ENCODE peak calls at places on chromosome 14, in nine cellular contexts. G is K562, A is prostate gland, W is ovary, C is esophagus squamous epithelium, X is suprapubic skin, M is endothelial cell of umbilical vein, N is body of pancreas, J is IMR-90. P is an unnamed sample.

GRCh38 chr14:95601650-95602049 is 66.8 kb downstream of the GLRX5 start:
- DNase-seq in J (no peak), N (no peak), C (no peak), A (no peak), M (no peak), W (no peak), G (no peak), X (no peak), P (no peak)

GRCh38 chr14:58697927-58698641 is 60.3 kb downstream of the DACT1 start:
- DNase-seq in X (no peak), W (no peak), N (no peak), G (no peak), J (no peak), M (no peak), A (no peak), C (no peak), P (no peak)

GRCh38 chr14:90005939-90006530 is 50.3 kb downstream of the TDP1 start:
- DNase-seq in N (no peak), W (no peak), X (no peak), C (no peak), G (peak), J (no peak), A (no peak), M (no peak), P (no peak)

GRCh38 chr14:75711134-75711795 is 50.2 kb downstream of the TTLL5 start:
- DNase-seq in N (peak), G (peak), J (peak), C (no peak), X (no peak), W (peak), A (peak), M (peak), P (peak)

GRCh38 chr14:103071544-103072251 is 12.3 kb upstream of the LBHD2 start:
- DNase-seq in A (peak), X (no peak), G (no peak), C (no peak), M (no peak), J (no peak), W (no peak), N (no peak), P (no peak)

GRCh38 chr14:101122114-101122854 is 218.8 kb upstream of the RTL1 start:
- DNase-seq in X (peak), M (no peak), J (no peak), A (peak), W (no peak), G (no peak), C (no peak), N (no peak), P (peak)

GRCh38 chr14:21556378-21557083 is 23.3 kb downstream of the OR10G3 start:
- DNase-seq in W (no peak), G (no peak), J (no peak), X (no peak), N (no peak), M (no peak), C (no peak), A (no peak), P (no peak)

GRCh38 chr14:72763892-72764291 is 130.0 kb downstream of the DPF3 start:
- DNase-seq in G (no peak), M (no peak), C (no peak), N (no peak), W (no peak), A (no peak), X (no peak), J (no peak), P (no peak)

GRCh38 chr14:54686219-54686870 is 119.4 kb downstream of the SAMD4A start:
- DNase-seq in A (no peak), M (peak), G (no peak), J (peak), W (peak), C (no peak), X (peak), N (no peak), P (no peak)

GRCh38 chr14:95833429-95833828 is 43.2 kb upstream of the TUNAR start:
- DNase-seq in A (no peak), N (no peak), X (no peak), J (no peak), W (no peak), G (no peak), M (no peak), C (no peak), P (no peak)

GRCh38 chr14:94089479-94089878 is 8.4 kb downstream of the IFI27L1 start:
- DNase-seq in X (no peak), C (no peak), N (no peak), M (no peak), J (peak), G (no peak), A (no peak), W (no peak), P (no peak)

GRCh38 chr14:68927956-68928675 is 51.0 kb downstream of the ACTN1 start:
- DNase-seq in J (no peak), W (no peak), C (no peak), M (no peak), X (no peak), A (no peak), G (no peak), N (no peak), P (no peak)

GRCh38 chr14:68928770-68929550 is 50.1 kb downstream of the ACTN1 start:
- DNase-seq in G (no peak), A (no peak), W (no peak), N (no peak), M (no peak), X (no peak), J (no peak), C (no peak), P (no peak)

GRCh38 chr14:68925373-68925772 is 53.7 kb downstream of the ACTN1 start:
- DNase-seq in C (no peak), A (no peak), G (no peak), W (no peak), J (no peak), N (no peak), M (no peak), X (no peak), P (no peak)

GRCh38 chr14:68926236-68926635 is 52.9 kb downstream of the ACTN1 start:
- DNase-seq in A (no peak), M (no peak), C (no peak), N (no peak), G (no peak), X (no peak), J (no peak), W (no peak), P (no peak)

DNA sequence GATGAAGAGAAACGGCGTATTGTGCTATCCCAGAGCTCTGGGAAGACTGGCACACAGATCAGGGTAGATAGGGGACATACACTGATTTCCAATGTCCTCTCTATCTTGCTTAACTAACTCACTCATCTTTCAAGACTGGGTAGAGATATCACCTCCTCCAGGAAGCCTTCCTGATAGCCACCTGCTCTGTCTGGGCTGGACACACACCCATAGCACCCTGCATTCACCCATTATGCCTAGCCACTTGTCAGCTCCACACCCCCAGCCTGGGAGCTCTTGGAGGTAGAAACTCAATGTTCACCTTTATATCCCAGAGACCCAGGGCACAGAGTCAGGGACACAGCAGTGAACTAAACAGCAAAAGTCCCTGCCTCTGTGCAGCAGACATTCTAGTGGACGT is 52.0 kb downstream of the ACTN1 start:
- DNase-seq in C (no peak), N (no peak), W (no peak), G (no peak), X (no peak), A (no peak), M (no peak), J (no peak), P (no peak)
- H3K27ac ChIP-seq in C (peak), N (no peak), W (no peak), G (no peak), X (no peak), A (peak), M (no peak), J (no peak), P (no peak)

DNA sequence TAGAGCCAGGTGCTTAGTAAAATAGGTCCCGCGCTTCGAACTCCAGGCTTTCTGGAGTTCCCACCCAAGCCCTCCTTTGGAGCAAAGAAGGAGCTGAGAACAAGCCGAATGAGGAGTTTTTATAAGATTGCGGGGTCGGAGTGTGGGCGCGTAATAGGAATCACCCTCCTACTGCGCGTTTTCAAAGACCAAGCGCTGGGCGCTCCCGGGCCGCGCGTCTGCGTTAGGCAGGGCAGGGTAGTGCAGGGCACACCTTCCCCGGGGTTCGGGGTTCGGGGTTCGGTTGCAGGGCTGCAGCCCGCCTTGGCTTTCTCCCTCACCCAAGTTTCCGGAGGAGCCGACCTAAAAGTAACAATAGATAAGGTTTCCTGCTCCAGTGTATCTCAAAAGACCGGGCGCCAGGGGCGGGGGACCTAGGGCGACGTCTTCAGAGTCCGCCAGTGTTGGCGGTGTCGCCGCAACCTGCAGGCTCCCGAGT is 3.6 kb downstream of the SSTR1 start:
- DNase-seq in M (no peak), A (no peak), W (no peak), J (no peak), C (no peak), G (no peak), X (no peak), N (no peak), P (no peak)
- H3K4me3 ChIP-seq in M (peak), A (peak), W (peak), J (peak), C (no peak), G (no peak), X (peak), N (no peak), P (peak)

DNA sequence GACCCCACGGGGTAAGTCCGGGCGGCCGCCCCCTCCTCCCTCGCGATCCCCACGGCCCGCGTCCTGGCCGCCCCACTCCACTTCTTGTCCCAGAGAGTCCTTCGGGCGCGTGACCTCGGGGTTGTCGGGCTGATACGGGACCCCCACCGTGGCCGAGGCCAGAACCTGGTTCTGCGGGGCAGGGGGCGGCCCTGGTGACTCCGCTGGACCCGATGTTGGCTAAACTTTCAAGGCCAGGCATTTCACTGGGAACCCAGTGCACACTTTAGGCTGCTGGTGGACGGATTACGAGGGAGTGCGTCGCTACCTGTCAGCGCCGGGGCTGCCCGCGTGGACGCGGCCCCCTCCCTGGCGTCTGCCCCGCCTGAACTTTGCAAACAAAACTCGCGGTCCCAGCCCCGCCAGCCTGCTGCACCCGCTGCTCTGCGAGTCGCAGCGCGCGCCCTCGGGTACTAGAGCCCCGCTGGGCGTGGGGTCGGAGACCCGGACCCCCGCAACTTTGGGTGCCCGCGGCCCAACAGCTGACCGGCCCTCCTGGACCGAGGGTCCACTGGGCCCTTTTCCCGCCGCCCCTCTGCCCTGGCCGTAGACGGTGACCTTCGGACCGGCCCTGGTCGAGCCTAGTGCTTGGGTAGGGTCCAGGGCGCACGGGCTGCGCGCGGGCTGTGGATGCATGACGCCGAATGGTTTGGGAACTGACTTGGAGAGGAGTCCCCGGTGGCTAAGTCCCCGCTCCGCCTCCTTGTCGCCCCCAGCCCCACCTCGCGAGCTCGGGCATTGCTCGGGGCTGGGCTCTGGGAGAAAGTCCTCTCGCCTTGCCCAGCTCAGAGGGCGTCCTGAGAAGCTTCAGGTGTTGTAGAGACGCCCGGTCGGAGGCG is 624 bp downstream of the RIN3 start:
- DNase-seq in M (peak), J (peak), W (peak), A (no peak), G (no peak), C (no peak), X (no peak), N (no peak), P (no peak)
- TF ChIP-seq POLR2A in M (no peak), J (no peak), W (no peak), A (no peak), G (no peak), C (no peak), X (no peak), N (no peak), P (no peak)

GRCh38 chr14:76772300-76773187 is 11.3 kb downstream of the VASH1 start:
- DNase-seq in A (no peak), M (peak), X (no peak), J (peak), G (peak), N (peak), C (no peak), W (peak), P (no peak)

GRCh38 chr14:76775159-76775694 is 14.0 kb downstream of the VASH1 start:
- DNase-seq in M (no peak), C (no peak), W (no peak), A (no peak), J (no peak), G (no peak), N (no peak), X (no peak), P (no peak)

GRCh38 chr14:76773188-76773885 is 12.1 kb downstream of the VASH1 start:
- DNase-seq in J (peak), A (no peak), N (peak), W (peak), X (no peak), C (no peak), G (peak), M (peak), P (no peak)

GRCh38 chr14:76774471-76775158 is 13.3 kb downstream of the VASH1 start:
- DNase-seq in J (no peak), A (no peak), G (no peak), C (no peak), N (no peak), W (no peak), M (no peak), X (no peak), P (no peak)

DNA sequence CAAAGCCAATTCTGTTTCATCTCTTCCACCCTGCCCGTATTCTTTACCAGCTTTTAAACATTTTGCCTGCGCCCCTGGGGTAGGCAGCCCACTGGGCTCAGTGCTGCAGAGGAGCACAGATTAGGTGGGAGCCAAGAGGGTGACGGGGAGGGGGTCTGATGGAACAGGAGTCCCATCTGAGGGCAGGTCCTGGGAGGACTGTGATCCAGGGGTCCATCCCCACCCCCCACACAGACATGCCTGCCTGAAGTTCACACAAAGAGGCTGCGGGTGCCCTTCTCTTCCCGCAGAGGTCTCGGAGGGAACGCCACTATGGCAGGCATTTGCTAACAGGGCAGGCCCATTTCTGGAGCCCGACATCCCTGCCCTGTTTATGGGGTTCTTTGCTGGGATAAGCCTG is 12.7 kb downstream of the VASH1 start:
- DNase-seq in M (no peak), X (no peak), J (no peak), G (no peak), C (no peak), N (no peak), A (no peak), W (peak), P (no peak)
- H3K27ac ChIP-seq in M (peak), X (peak), J (no peak), G (no peak), C (peak), N (no peak), A (no peak), W (peak), P (peak)

GRCh38 chr14:64422753-64423152 is 34.6 kb downstream of the MTHFD1 start:
- DNase-seq in W (no peak), A (no peak), J (no peak), X (no peak), G (no peak), C (no peak), M (no peak), N (no peak), P (no peak)
- H3K4me3 ChIP-seq in W (no peak), A (no peak), J (no peak), X (no peak), G (no peak), C (no peak), M (no peak), N (no peak), P (no peak)

DNA sequence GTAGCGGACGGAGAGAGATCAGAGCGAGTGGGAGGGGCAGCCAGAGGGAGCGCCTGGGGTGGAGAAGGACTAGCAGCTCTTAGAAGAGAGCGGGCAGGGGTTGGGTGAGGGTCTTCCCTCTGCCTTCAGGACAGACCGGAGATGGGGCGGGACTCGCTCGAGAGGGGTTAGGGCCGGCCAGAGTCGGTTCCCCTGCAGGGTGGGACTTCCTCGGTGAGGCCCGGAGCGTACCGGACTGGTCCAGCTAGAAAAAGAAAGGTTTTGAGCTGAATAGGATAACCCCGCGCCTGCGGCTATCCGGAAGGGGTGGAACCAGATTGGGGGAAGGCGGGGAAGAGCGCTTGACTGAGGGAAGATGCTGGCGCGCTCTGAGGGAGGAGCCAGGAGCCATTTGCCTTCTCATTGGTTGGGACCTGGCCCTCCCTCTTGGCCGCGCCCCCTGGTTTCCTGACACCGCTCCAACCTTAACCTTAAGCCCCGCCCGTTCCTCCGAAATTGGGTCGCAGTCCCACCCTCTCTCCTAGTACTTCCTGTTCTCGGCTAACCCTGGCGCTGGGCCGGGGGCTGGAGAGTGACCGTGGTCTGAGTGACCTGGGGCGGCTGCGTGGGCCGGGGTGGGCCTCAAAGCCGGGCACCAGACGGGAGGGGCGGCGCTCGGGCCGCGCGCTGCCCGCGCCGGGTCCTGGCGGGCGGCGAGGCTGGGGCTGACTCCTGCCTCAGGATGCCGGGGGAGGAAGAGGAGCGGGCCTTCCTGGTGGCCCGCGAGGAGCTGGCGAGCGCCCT is at the start of gene RNF31:
- DNase-seq in X (peak), C (peak), J (peak), W (peak), A (peak), N (peak), G (peak), M (peak), P (peak)
- TF ChIP-seq POLR2A in X (no peak), C (peak), J (no peak), W (peak), A (peak), N (peak), G (peak), M (peak), P (no peak)